ENCODE peak calls at places on chromosomes 5 and 9, in six cellular contexts. B, L, A, U, V and N are unnamed samples.

GRCh38 chr5:105907016-105907415 is 1763.7 kb downstream of the EFNA5 start:
- DNase-seq in B (no peak), L (no peak), A (no peak), U (no peak), V (no peak), N (no peak)

GRCh38 chr5:172350212-172351181 is 66.9 kb upstream of the UBTD2 start:
- DNase-seq in B (no peak), L (no peak), A (no peak), U (no peak), V (no peak), N (no peak)

GRCh38 chr9:25700430-25700829 is 22.2 kb upstream of the TUSC1 start:
- DNase-seq in B (no peak), L (no peak), A (no peak), U (no peak), V (no peak), N (no peak)

GRCh38 chr9:136541709-136542108 is 4.1 kb downstream of the NOTCH1 start:
- DNase-seq in B (no peak), L (no peak), A (no peak), U (no peak), V (no peak), N (no peak)

GRCh38 chr5:78895616-78896015 is 89.5 kb downstream of the ARSB start:
- DNase-seq in B (no peak), L (no peak), A (no peak), U (no peak), V (no peak), N (no peak)

GRCh38 chr5:74401566-74402320 is 238.8 kb downstream of the ENC1 start:
- DNase-seq in B (no peak), L (no peak), A (no peak), U (no peak), V (no peak), N (no peak)

GRCh38 chr9:130023147-130023787 is 19.7 kb downstream of the FNBP1 start:
- DNase-seq in B (no peak), L (no peak), A (no peak), U (no peak), V (no peak), N (no peak)

GRCh38 chr5:179904463-179905143 is 3.1 kb downstream of the TBC1D9B start:
- DNase-seq in B (no peak), L (no peak), A (no peak), U (no peak), V (no peak), N (no peak)

GRCh38 chr5:145937432-145938250 is 1.3 kb downstream of the SH3RF2 start:
- DNase-seq in B (no peak), L (no peak), A (no peak), U (peak; percentile 53), V (no peak), N (no peak)

GRCh38 chr5:18882162-18882561 is 1105.8 kb downstream of the CDH18 start:
- DNase-seq in B (no peak), L (no peak), A (no peak), U (peak; percentile 23), V (no peak), N (no peak)

GRCh38 chr5:6394429-6395101 is 16.2 kb upstream of the MED10 start:
- DNase-seq in B (no peak), L (no peak), A (no peak), U (no peak), V (peak; percentile 71), N (no peak)

GRCh38 chr5:107553063-107553676 is 117.6 kb downstream of the EFNA5 start:
- DNase-seq in B (no peak), L (no peak), A (no peak), U (peak; percentile 66), V (no peak), N (no peak)

GRCh38 chr9:84411647-84412267 is 71.2 kb upstream of the SLC28A3 start:
- DNase-seq in B (no peak), L (no peak), A (no peak), U (no peak), V (no peak), N (no peak)

GRCh38 chr9:12884736-12885395 is 110.0 kb downstream of the LURAP1L start:
- DNase-seq in B (no peak), L (no peak), A (no peak), U (peak; percentile 71), V (no peak), N (no peak)

GRCh38 chr5:74409166-74409706 is 231.3 kb downstream of the ENC1 start:
- DNase-seq in B (no peak), L (no peak), A (no peak), U (no peak), V (no peak), N (no peak)

GRCh38 chr5:19855453-19855852 is 132.5 kb downstream of the CDH18 start:
- DNase-seq in B (no peak), L (no peak), A (no peak), U (no peak), V (no peak), N (no peak)

GRCh38 chr9:109120204-109120789 is 550 bp upstream of the TMEM245 start:
- DNase-seq in B (no peak), L (no peak), A (no peak), U (no peak), V (no peak), N (no peak)

GRCh38 chr5:99072846-99073245 is 144.0 kb upstream of the CHD1 start:
- DNase-seq in B (no peak), L (no peak), A (no peak), U (no peak), V (no peak), N (no peak)

GRCh38 chr9:36721846-36722588 is 149.3 kb downstream of the MELK start:
- DNase-seq in B (no peak), L (no peak), A (no peak), U (peak; percentile 21), V (peak; percentile 78), N (peak; percentile 36)

GRCh38 chr9:96769989-96770388 is 7.9 kb downstream of the ZNF510 start:
- DNase-seq in B (no peak), L (no peak), A (no peak), U (no peak), V (no peak), N (no peak)

GRCh38 chr5:123116063-123116462 is 27.0 kb downstream of the PRDM6 start:
- DNase-seq in B (no peak), L (no peak), A (no peak), U (no peak), V (no peak), N (no peak)

GRCh38 chr9:94135222-94135621 is 51.0 kb downstream of the PTPDC1 start:
- DNase-seq in B (no peak), L (no peak), A (no peak), U (no peak), V (no peak), N (no peak)

GRCh38 chr9:111148994-111149759 is 110.9 kb upstream of the LPAR1 start:
- DNase-seq in B (no peak), L (no peak), A (no peak), U (peak; percentile 15), V (no peak), N (no peak)

GRCh38 chr5:176819476-176819875 is 9.1 kb downstream of the UNC5A start:
- DNase-seq in B (no peak), L (no peak), A (no peak), U (no peak), V (no peak), N (no peak)